ENCODE peak calls at places on chromosomes 5 and 9, in six cellular contexts. L is heart left ventricle, Y is Peyer's patch, K is endothelial cell of umbilical vein, U is GM12892, F is esophagus muscularis mucosa. R is an unnamed sample.

GRCh38 chr5:61467766-61468482 is 135.9 kb downstream of the ZSWIM6 start:
- DNase-seq in L (no peak), Y (no peak), K (peak), U (no peak), F (no peak), R (no peak)

GRCh38 chr5:1378866-1379659 is 34.2 kb upstream of the CLPTM1L start:
- DNase-seq in L (no peak), Y (no peak), K (no peak), U (no peak), F (no peak), R (no peak)

GRCh38 chr5:175609504-175609903 is 48.4 kb upstream of the HRH2 start:
- DNase-seq in L (no peak), Y (no peak), K (no peak), U (no peak), F (no peak), R (no peak)

GRCh38 chr5:143142596-143143435 is 260.7 kb downstream of the NR3C1 start:
- DNase-seq in L (peak), Y (no peak), K (no peak), U (no peak), F (no peak), R (no peak)

GRCh38 chr9:115262477-115262876 is 144.5 kb upstream of the TNC start:
- DNase-seq in L (peak), Y (no peak), K (no peak), U (no peak), F (no peak), R (no peak)

GRCh38 chr5:151709109-151709735 is 22.5 kb upstream of the SPARC start:
- DNase-seq in L (no peak), Y (no peak), K (no peak), U (no peak), F (no peak), R (no peak)

GRCh38 chr5:137563646-137564474 is 64.7 kb upstream of the SPOCK1 start:
- DNase-seq in L (peak), Y (no peak), K (peak), U (no peak), F (peak), R (no peak)

GRCh38 chr5:16931334-16932110 is 4.6 kb downstream of the MYO10 start:
- DNase-seq in L (no peak), Y (no peak), K (peak), U (no peak), F (no peak), R (no peak)

GRCh38 chr5:154776167-154776566 is 21.0 kb downstream of the LARP1 start:
- DNase-seq in L (no peak), Y (no peak), K (no peak), U (no peak), F (no peak), R (peak)

GRCh38 chr9:125241863-125242739 is 958 bp upstream of the HSPA5 start:
- DNase-seq in L (peak), Y (peak), K (no peak), U (no peak), F (peak), R (no peak)

GRCh38 chr9:12774861-12775367 is at the start of gene LURAP1L:
- DNase-seq in L (peak), Y (no peak), K (peak), U (no peak), F (no peak), R (no peak)
- TF ChIP-seq POLR2A in L (no peak), Y (peak), K (no peak), U (no peak), F (peak), R (no peak)

GRCh38 chr5:40829748-40830305 is 5.2 kb downstream of the RPL37 start:
- DNase-seq in L (no peak), Y (no peak), K (no peak), U (no peak), F (peak), R (no peak)

GRCh38 chr5:40832345-40832744 is 2.7 kb downstream of the RPL37 start:
- DNase-seq in L (no peak), Y (no peak), K (no peak), U (no peak), F (no peak), R (no peak)

GRCh38 chr5:40828690-40829661 is 6.0 kb downstream of the RPL37 start:
- DNase-seq in L (no peak), Y (no peak), K (no peak), U (no peak), F (peak), R (no peak)

GRCh38 chr5:40833712-40834229 is 1.3 kb downstream of the RPL37 start:
- DNase-seq in L (no peak), Y (no peak), K (no peak), U (no peak), F (peak), R (no peak)

DNA sequence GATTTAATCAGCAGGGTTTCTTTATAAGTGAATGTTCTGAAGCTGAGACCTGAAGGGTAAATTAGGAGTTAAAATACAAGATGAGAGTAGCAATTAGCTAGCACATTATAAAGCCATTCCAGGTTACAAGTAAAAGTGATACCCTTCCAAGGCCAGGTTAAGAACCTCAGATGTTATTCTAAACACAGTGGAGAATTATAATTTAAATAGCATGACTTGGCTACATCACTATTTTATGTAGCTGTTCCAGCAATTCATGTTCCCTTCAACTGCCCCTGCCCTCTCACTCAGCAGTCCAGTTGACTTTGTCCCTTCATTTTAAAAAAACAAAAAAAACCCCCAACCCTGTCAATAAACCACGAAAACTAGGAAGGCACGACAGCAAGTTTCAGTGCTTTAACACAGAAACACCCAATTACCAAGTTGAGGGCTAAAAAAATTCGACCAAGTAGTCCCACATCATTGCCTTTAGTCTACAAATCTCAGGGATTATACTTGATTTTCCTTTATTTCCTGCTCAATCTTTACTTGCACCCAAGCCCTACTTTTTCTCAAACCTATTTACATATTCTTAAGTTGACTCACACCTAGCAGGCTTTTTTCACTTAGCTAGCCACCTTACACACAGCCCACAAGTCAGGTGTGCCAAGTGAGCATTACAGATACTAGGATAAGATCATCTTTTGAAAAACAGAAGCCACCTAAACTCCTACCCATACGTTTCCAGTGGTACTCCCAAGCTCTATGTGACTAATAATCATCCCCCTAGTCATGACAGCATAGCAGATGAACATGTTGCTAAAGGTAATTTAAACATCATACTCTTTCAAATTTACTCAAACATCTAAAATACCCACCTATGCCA is 3.4 kb downstream of the RPL37 start:
- DNase-seq in L (no peak), Y (no peak), K (no peak), U (no peak), F (no peak), R (no peak)
- TF ChIP-seq POLR2A in L (no peak), Y (no peak), K (peak), U (no peak), F (no peak), R (no peak)

DNA sequence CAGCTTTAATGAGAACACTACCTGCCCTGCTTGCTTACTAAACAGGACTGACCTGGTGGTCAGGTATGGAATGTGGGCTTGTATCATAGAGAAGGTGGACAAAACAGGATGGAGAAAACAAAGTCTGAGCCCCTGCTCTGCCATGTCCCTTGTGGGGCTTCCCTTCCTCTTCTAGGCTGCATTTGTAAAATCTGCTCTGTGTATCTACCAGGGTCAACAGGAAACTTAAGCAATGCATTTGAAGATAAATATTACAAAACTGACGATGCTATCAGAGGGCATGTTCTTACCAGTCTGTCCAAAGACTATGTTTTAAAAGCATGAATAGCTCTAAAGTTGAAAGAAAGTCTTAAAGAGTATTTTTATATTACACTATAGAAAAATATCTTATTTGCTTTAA is 228.7 kb downstream of the DCP2 start:
- DNase-seq in L (no peak), Y (no peak), K (no peak), U (no peak), F (no peak), R (no peak)
- TF ChIP-seq POLR2A in L (no peak), Y (no peak), K (no peak), U (no peak), F (no peak), R (no peak)

DNA sequence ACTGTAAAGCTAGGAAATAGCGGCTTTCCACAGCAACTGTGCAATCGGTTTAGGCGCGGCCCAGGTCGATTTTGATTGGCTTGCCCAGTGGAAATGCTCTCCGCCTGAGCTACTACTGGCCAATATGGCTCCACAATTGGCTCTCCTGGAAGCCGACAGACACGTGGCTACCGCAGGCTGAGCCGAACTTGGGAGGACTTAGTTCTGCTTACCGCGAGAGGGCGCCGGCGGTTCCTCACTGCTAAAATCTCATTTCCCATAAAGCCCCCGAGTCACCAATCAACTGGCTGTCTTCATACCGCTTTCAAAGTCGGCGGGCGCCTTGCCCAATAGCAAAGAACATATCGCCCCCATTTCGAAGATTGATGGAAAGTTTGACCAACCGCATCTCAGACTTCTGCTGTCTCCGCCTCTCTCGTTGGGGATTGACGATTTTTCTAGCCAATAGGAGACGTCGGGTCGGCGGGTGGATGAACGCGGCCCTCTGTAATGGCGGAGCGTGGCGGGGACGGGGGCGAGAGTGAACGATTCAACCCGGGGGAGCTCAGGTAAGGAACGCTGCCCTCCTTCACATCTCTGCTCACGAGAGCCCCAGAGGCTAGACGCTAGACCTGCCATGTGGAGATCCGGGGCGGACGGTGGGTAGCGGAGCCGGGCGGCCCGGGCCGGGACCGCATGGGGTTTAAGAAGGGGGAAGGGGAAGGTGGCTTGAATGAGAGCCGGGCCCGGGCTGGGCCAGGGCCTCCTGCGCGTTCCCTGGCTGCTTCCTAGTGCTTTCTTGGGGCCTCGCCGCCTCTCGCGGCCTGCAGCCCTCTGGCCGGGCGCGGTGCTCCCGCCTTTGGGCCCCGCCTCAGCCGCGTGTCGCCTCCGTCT is at the start of gene TCERG1:
- DNase-seq in L (peak), Y (peak), K (peak), U (peak), F (peak), R (peak)
- TF ChIP-seq POLR2A in L (no peak), Y (peak), K (peak), U (peak), F (no peak), R (peak)

DNA sequence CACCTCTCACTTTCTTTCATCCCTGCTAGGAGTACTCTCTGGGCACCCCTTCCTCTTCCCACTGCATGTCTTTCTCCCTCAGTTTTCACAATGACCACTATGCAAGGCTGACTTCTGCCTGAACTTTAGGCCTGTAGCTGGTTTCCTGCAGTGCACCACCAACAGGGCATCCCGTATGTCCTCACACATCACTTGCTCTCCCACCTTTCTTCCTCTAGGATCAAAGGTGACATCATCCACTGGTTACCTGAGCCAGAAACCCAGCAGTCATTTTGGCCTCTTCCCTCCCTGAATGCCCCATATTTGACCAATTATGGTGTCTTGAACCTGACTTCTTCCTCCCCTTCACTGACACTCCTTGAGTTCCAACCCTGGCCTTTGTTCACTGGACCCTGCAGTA is 8.5 kb downstream of the GAS1 start:
- DNase-seq in L (no peak), Y (no peak), K (no peak), U (no peak), F (no peak), R (no peak)
- TF ChIP-seq POLR2A in L (no peak), Y (no peak), K (no peak), U (no peak), F (no peak), R (no peak)